ENCODE peak calls at places on chromosomes 6 and 20, in nine cellular contexts. One of them, this sample, is unnamed.

GRCh38 chr6:21438237-21438985 is 155.1 kb upstream of the SOX4 start:
- DNase-seq in CD4-positive, alpha-beta T cell: no peak
- DNase-seq in fibroblast of pulmonary artery: no peak
- DNase-seq in GM13976: peak
- DNase-seq in DND-41: peak
- DNase-seq in WTC11: no peak
- DNase-seq in heart right ventricle: no peak
- DNase-seq in uterus: no peak
- DNase-seq in CD8-positive, alpha-beta T cell: no peak
- DNase-seq in this sample: no peak

GRCh38 chr6:108260126-108260808 is 573 bp downstream of the SNX3 start:
- DNase-seq in CD4-positive, alpha-beta T cell: peak
- DNase-seq in fibroblast of pulmonary artery: peak
- DNase-seq in GM13976: peak
- DNase-seq in DND-41: peak
- DNase-seq in WTC11: peak
- DNase-seq in heart right ventricle: peak
- DNase-seq in uterus: no peak
- DNase-seq in CD8-positive, alpha-beta T cell: peak
- DNase-seq in this sample: no peak

GRCh38 chr6:43436577-43437282 is 9.4 kb downstream of the ABCC10 start:
- DNase-seq in CD4-positive, alpha-beta T cell: no peak
- DNase-seq in fibroblast of pulmonary artery: peak
- DNase-seq in GM13976: no peak
- DNase-seq in DND-41: no peak
- DNase-seq in WTC11: no peak
- DNase-seq in heart right ventricle: no peak
- DNase-seq in uterus: peak
- DNase-seq in CD8-positive, alpha-beta T cell: no peak
- DNase-seq in this sample: no peak

GRCh38 chr6:97524846-97525245 is 241.8 kb upstream of the MMS22L start:
- DNase-seq in CD4-positive, alpha-beta T cell: no peak
- DNase-seq in fibroblast of pulmonary artery: no peak
- DNase-seq in GM13976: no peak
- DNase-seq in DND-41: no peak
- DNase-seq in WTC11: peak
- DNase-seq in heart right ventricle: no peak
- DNase-seq in uterus: no peak
- DNase-seq in CD8-positive, alpha-beta T cell: no peak
- DNase-seq in this sample: no peak

GRCh38 chr6:166697113-166697512 is 70.1 kb upstream of the RPS6KA2 start:
- DNase-seq in CD4-positive, alpha-beta T cell: no peak
- DNase-seq in fibroblast of pulmonary artery: no peak
- DNase-seq in GM13976: no peak
- DNase-seq in DND-41: no peak
- DNase-seq in WTC11: no peak
- DNase-seq in heart right ventricle: no peak
- DNase-seq in uterus: no peak
- DNase-seq in CD8-positive, alpha-beta T cell: no peak
- DNase-seq in this sample: no peak

GRCh38 chr6:20313960-20314530 is 87.6 kb upstream of the E2F3 start:
- DNase-seq in CD4-positive, alpha-beta T cell: no peak
- DNase-seq in fibroblast of pulmonary artery: no peak
- DNase-seq in GM13976: no peak
- DNase-seq in DND-41: no peak
- DNase-seq in WTC11: no peak
- DNase-seq in heart right ventricle: no peak
- DNase-seq in uterus: no peak
- DNase-seq in CD8-positive, alpha-beta T cell: no peak
- DNase-seq in this sample: no peak

GRCh38 chr6:159894991-159895390 is 4.2 kb downstream of the MAS1 start:
- DNase-seq in CD4-positive, alpha-beta T cell: no peak
- DNase-seq in fibroblast of pulmonary artery: no peak
- DNase-seq in GM13976: no peak
- DNase-seq in DND-41: no peak
- DNase-seq in WTC11: no peak
- DNase-seq in heart right ventricle: no peak
- DNase-seq in uterus: no peak
- DNase-seq in CD8-positive, alpha-beta T cell: no peak
- DNase-seq in this sample: no peak

GRCh38 chr20:3658019-3658707 is 5.0 kb downstream of the GFRA4 start:
- DNase-seq in CD4-positive, alpha-beta T cell: no peak
- DNase-seq in fibroblast of pulmonary artery: no peak
- DNase-seq in GM13976: no peak
- DNase-seq in DND-41: no peak
- DNase-seq in WTC11: no peak
- DNase-seq in heart right ventricle: no peak
- DNase-seq in uterus: no peak
- DNase-seq in CD8-positive, alpha-beta T cell: no peak
- DNase-seq in this sample: no peak

GRCh38 chr6:157045831-157046454 is 268.8 kb downstream of the ARID1B start:
- DNase-seq in CD4-positive, alpha-beta T cell: no peak
- DNase-seq in fibroblast of pulmonary artery: peak
- DNase-seq in GM13976: no peak
- DNase-seq in DND-41: no peak
- DNase-seq in WTC11: no peak
- DNase-seq in heart right ventricle: no peak
- DNase-seq in uterus: no peak
- DNase-seq in CD8-positive, alpha-beta T cell: no peak
- DNase-seq in this sample: no peak

GRCh38 chr6:144244688-144245087 is 40.4 kb upstream of the UTRN start:
- DNase-seq in CD4-positive, alpha-beta T cell: no peak
- DNase-seq in fibroblast of pulmonary artery: no peak
- DNase-seq in GM13976: no peak
- DNase-seq in DND-41: no peak
- DNase-seq in WTC11: no peak
- DNase-seq in heart right ventricle: no peak
- DNase-seq in uterus: no peak
- DNase-seq in CD8-positive, alpha-beta T cell: no peak
- DNase-seq in this sample: no peak
- TF ChIP-seq CTCF in CD4-positive, alpha-beta T cell: no peak
- TF ChIP-seq CTCF in fibroblast of pulmonary artery: no peak
- TF ChIP-seq CTCF in GM13976: no peak
- TF ChIP-seq CTCF in DND-41: peak
- TF ChIP-seq CTCF in WTC11: no peak
- TF ChIP-seq CTCF in heart right ventricle: no peak
- TF ChIP-seq CTCF in uterus: no peak
- TF ChIP-seq CTCF in CD8-positive, alpha-beta T cell: no peak
- TF ChIP-seq CTCF in this sample: no peak

GRCh38 chr6:79946773-79947190 is 571 bp downstream of the ELOVL4 start:
- DNase-seq in CD4-positive, alpha-beta T cell: peak
- DNase-seq in fibroblast of pulmonary artery: peak
- DNase-seq in GM13976: no peak
- DNase-seq in DND-41: peak
- DNase-seq in WTC11: no peak
- DNase-seq in heart right ventricle: no peak
- DNase-seq in uterus: peak
- DNase-seq in CD8-positive, alpha-beta T cell: peak
- DNase-seq in this sample: no peak

GRCh38 chr6:79947191-79948173 is at the start of gene ELOVL4:
- DNase-seq in CD4-positive, alpha-beta T cell: peak
- DNase-seq in fibroblast of pulmonary artery: peak
- DNase-seq in GM13976: peak
- DNase-seq in DND-41: peak
- DNase-seq in WTC11: peak
- DNase-seq in heart right ventricle: peak
- DNase-seq in uterus: peak
- DNase-seq in CD8-positive, alpha-beta T cell: peak
- DNase-seq in this sample: peak

GRCh38 chr6:79949235-79949634 is 1.9 kb upstream of the ELOVL4 start:
- DNase-seq in CD4-positive, alpha-beta T cell: peak
- DNase-seq in fibroblast of pulmonary artery: peak
- DNase-seq in GM13976: peak
- DNase-seq in DND-41: peak
- DNase-seq in WTC11: peak
- DNase-seq in heart right ventricle: peak
- DNase-seq in uterus: peak
- DNase-seq in CD8-positive, alpha-beta T cell: peak
- DNase-seq in this sample: no peak

GRCh38 chr6:79943133-79943532 is 4.2 kb downstream of the ELOVL4 start:
- DNase-seq in CD4-positive, alpha-beta T cell: no peak
- DNase-seq in fibroblast of pulmonary artery: no peak
- DNase-seq in GM13976: no peak
- DNase-seq in DND-41: no peak
- DNase-seq in WTC11: no peak
- DNase-seq in heart right ventricle: no peak
- DNase-seq in uterus: no peak
- DNase-seq in CD8-positive, alpha-beta T cell: no peak
- DNase-seq in this sample: no peak

DNA sequence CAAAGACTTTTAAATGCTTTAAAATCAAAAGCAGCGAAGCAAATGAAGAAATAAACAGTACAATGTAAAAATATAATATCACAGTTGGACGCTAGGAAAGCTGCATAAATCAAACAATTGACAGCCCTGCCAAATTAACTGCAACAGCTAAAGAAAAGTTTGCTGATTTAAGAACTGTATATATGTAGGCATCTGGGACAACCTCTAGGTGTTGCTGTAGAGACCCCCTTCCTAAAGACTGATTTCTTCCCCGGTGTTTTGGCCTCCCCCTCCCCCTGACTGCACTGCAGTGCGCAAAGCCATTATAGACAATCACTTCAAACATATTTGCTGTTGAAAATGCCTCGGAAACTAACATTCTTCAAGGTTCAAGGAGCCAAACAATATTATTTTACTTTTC is 1.1 kb downstream of the ELOVL4 start:
- DNase-seq in CD4-positive, alpha-beta T cell: no peak
- DNase-seq in fibroblast of pulmonary artery: peak
- DNase-seq in GM13976: peak
- DNase-seq in DND-41: peak
- DNase-seq in WTC11: peak
- DNase-seq in heart right ventricle: no peak
- DNase-seq in uterus: no peak
- DNase-seq in CD8-positive, alpha-beta T cell: peak
- DNase-seq in this sample: no peak
- TF ChIP-seq CTCF in CD4-positive, alpha-beta T cell: peak
- TF ChIP-seq CTCF in fibroblast of pulmonary artery: peak
- TF ChIP-seq CTCF in GM13976: no peak
- TF ChIP-seq CTCF in DND-41: peak
- TF ChIP-seq CTCF in WTC11: no peak
- TF ChIP-seq CTCF in heart right ventricle: no peak
- TF ChIP-seq CTCF in uterus: no peak
- TF ChIP-seq CTCF in CD8-positive, alpha-beta T cell: peak
- TF ChIP-seq CTCF in this sample: peak

GRCh38 chr6:112389842-112390241 is 42.7 kb downstream of the RFPL4B start:
- DNase-seq in CD4-positive, alpha-beta T cell: no peak
- DNase-seq in fibroblast of pulmonary artery: no peak
- DNase-seq in GM13976: no peak
- DNase-seq in DND-41: no peak
- DNase-seq in WTC11: no peak
- DNase-seq in heart right ventricle: no peak
- DNase-seq in uterus: no peak
- DNase-seq in CD8-positive, alpha-beta T cell: no peak
- DNase-seq in this sample: no peak
- TF ChIP-seq CTCF in CD4-positive, alpha-beta T cell: no peak
- TF ChIP-seq CTCF in fibroblast of pulmonary artery: no peak
- TF ChIP-seq CTCF in GM13976: no peak
- TF ChIP-seq CTCF in DND-41: no peak
- TF ChIP-seq CTCF in WTC11: no peak
- TF ChIP-seq CTCF in heart right ventricle: no peak
- TF ChIP-seq CTCF in uterus: no peak
- TF ChIP-seq CTCF in CD8-positive, alpha-beta T cell: no peak
- TF ChIP-seq CTCF in this sample: no peak

GRCh38 chr6:54244430-54244829 is 63.8 kb upstream of the TINAG start:
- DNase-seq in CD4-positive, alpha-beta T cell: no peak
- DNase-seq in fibroblast of pulmonary artery: peak
- DNase-seq in GM13976: no peak
- DNase-seq in DND-41: no peak
- DNase-seq in WTC11: no peak
- DNase-seq in heart right ventricle: no peak
- DNase-seq in uterus: no peak
- DNase-seq in CD8-positive, alpha-beta T cell: no peak
- DNase-seq in this sample: no peak
- TF ChIP-seq CTCF in CD4-positive, alpha-beta T cell: no peak
- TF ChIP-seq CTCF in fibroblast of pulmonary artery: peak
- TF ChIP-seq CTCF in GM13976: no peak
- TF ChIP-seq CTCF in DND-41: peak
- TF ChIP-seq CTCF in WTC11: no peak
- TF ChIP-seq CTCF in heart right ventricle: no peak
- TF ChIP-seq CTCF in uterus: no peak
- TF ChIP-seq CTCF in CD8-positive, alpha-beta T cell: no peak
- TF ChIP-seq CTCF in this sample: peak

This sample was measured in osteocyte.